ENCODE peak calls at places on chromosomes 5 and 9, in six cellular contexts. Z, G, I, V, S and W are unnamed samples.

GRCh38 chr9:135183538-135184153 is 96.2 kb downstream of the OLFM1 start:
- DNase-seq in Z (no peak), G (no peak), I (no peak), V (no peak), S (peak), W (no peak)

GRCh38 chr9:112056986-112057385 is 118.1 kb downstream of the SUSD1 start:
- DNase-seq in Z (no peak), G (no peak), I (no peak), V (no peak), S (no peak), W (no peak)

GRCh38 chr5:134603059-134603458 is 29.6 kb downstream of the SAR1B start:
- DNase-seq in Z (peak), G (peak), I (no peak), V (no peak), S (peak), W (no peak)

GRCh38 chr5:62506659-62507460 is 71.8 kb upstream of the LRRC70 start:
- DNase-seq in Z (no peak), G (no peak), I (no peak), V (no peak), S (no peak), W (no peak)

GRCh38 chr5:122076669-122077450 is 1.2 kb downstream of the LOX start:
- DNase-seq in Z (peak), G (no peak), I (peak), V (peak), S (peak), W (peak)

GRCh38 chr9:137497921-137498719 is 39.0 kb upstream of the NSMF start:
- DNase-seq in Z (no peak), G (no peak), I (no peak), V (no peak), S (no peak), W (no peak)

GRCh38 chr9:116842658-116843057 is 155.6 kb downstream of the TRIM32 start:
- DNase-seq in Z (peak), G (no peak), I (no peak), V (no peak), S (no peak), W (no peak)

GRCh38 chr5:107314330-107314729 is 356.4 kb downstream of the EFNA5 start:
- DNase-seq in Z (no peak), G (no peak), I (no peak), V (no peak), S (no peak), W (no peak)

GRCh38 chr5:36209664-36210063 is 32.1 kb downstream of the NADK2 start:
- DNase-seq in Z (peak), G (no peak), I (no peak), V (no peak), S (peak), W (no peak)

GRCh38 chr9:129611302-129611800 is 9.6 kb downstream of the C9orf50 start:
- DNase-seq in Z (no peak), G (no peak), I (no peak), V (no peak), S (no peak), W (no peak)

GRCh38 chr5:81125959-81126358 is 107.2 kb upstream of the CKMT2 start:
- DNase-seq in Z (no peak), G (no peak), I (no peak), V (no peak), S (no peak), W (peak)

GRCh38 chr5:151214614-151215545 is 9.0 kb downstream of the CCDC69 start:
- DNase-seq in Z (no peak), G (no peak), I (no peak), V (no peak), S (no peak), W (no peak)

GRCh38 chr9:15909297-15909696 is 356.5 kb downstream of the CCDC171 start:
- DNase-seq in Z (no peak), G (no peak), I (no peak), V (no peak), S (peak), W (no peak)

GRCh38 chr5:169971780-169972179 is 8.5 kb downstream of the INSYN2B start:
- DNase-seq in Z (no peak), G (no peak), I (no peak), V (no peak), S (peak), W (no peak)

GRCh38 chr9:137760426-137760825 is 117.2 kb upstream of the CACNA1B start:
- DNase-seq in Z (no peak), G (no peak), I (no peak), V (no peak), S (peak), W (peak)

GRCh38 chr9:126591083-126591482 is 22.6 kb upstream of the LMX1B start:
- DNase-seq in Z (peak), G (no peak), I (no peak), V (peak), S (no peak), W (no peak)

GRCh38 chr5:113435571-113435970 is 782 bp upstream of the TSSK1B start:
- DNase-seq in Z (no peak), G (no peak), I (no peak), V (no peak), S (no peak), W (no peak)

GRCh38 chr9:69760278-69760610 is 433 bp upstream of the PTAR1 start:
- DNase-seq in Z (no peak), G (no peak), I (no peak), V (no peak), S (no peak), W (no peak)

GRCh38 chr9:13358128-13358527 is 78.6 kb upstream of the MPDZ start:
- DNase-seq in Z (peak), G (no peak), I (no peak), V (no peak), S (peak), W (no peak)

GRCh38 chr9:93826209-93826608 is 128.9 kb downstream of the BARX1 start:
- DNase-seq in Z (no peak), G (no peak), I (no peak), V (peak), S (no peak), W (no peak)

GRCh38 chr9:3513265-3513818 is 12.5 kb downstream of the RFX3 start:
- DNase-seq in Z (no peak), G (no peak), I (no peak), V (no peak), S (no peak), W (no peak)

GRCh38 chr9:137198748-137199276 is 1.7 kb downstream of the TPRN start:
- DNase-seq in Z (no peak), G (no peak), I (no peak), V (no peak), S (no peak), W (no peak)

GRCh38 chr5:103866169-103866568 is 303.6 kb upstream of the NUDT12 start:
- DNase-seq in Z (peak), G (no peak), I (no peak), V (no peak), S (peak), W (no peak)

GRCh38 chr9:127520941-127521918 is 69.9 kb downstream of the LRSAM1 start:
- DNase-seq in Z (peak), G (no peak), I (no peak), V (no peak), S (peak), W (no peak)

GRCh38 chr5:74477761-74478160 is 162.8 kb downstream of the ENC1 start:
- DNase-seq in Z (no peak), G (no peak), I (no peak), V (no peak), S (no peak), W (no peak)
- H3K4me3 ChIP-seq in Z (no peak), G (no peak), I (no peak), V (no peak), S (no peak), W (no peak)

GRCh38 chr5:60944904-60945759 is at the start of the genes ERCC8 and NDUFAF2:
- DNase-seq in Z (peak), G (peak), I (peak), V (peak), S (peak), W (peak)

GRCh38 chr5:60948738-60949137 is 3.7 kb downstream of the NDUFAF2 start:
- DNase-seq in Z (no peak), G (no peak), I (no peak), V (no peak), S (no peak), W (no peak)

GRCh38 chr5:60945760-60946253 is 802 bp downstream of the NDUFAF2 start:
- DNase-seq in Z (peak), G (no peak), I (no peak), V (peak), S (peak), W (no peak)

DNA sequence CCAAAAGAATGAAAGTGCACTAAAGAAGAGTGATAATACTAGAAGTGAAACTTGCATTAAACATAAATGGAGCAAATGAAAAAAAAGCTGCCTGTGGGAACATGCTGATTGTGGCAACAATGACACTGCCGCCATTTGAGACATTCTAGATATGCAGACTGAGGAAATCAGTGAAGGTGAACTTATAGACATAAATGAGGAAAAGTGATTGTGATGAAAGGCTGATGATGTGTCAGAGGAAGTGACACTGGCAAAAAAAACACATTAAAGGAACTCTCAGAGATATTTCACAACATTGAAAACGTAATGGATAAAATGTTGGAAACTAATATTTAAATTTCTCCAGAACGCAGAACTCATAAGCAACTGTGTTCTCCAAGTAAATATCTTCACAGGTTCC is 1.2 kb downstream of the ERCC8 start:
- DNase-seq in Z (peak), G (no peak), I (no peak), V (no peak), S (peak), W (no peak)
- H3K4me3 ChIP-seq in Z (peak), G (peak), I (peak), V (peak), S (peak), W (peak)

GRCh38 chr5:32156635-32157034 is 17.5 kb downstream of the GOLPH3 start:
- DNase-seq in Z (no peak), G (no peak), I (no peak), V (no peak), S (no peak), W (no peak)

GRCh38 chr5:32157078-32157477 is 17.0 kb downstream of the GOLPH3 start:
- DNase-seq in Z (no peak), G (no peak), I (no peak), V (no peak), S (no peak), W (no peak)

GRCh38 chr5:32160228-32160627 is 13.9 kb downstream of the GOLPH3 start:
- DNase-seq in Z (no peak), G (no peak), I (no peak), V (no peak), S (peak), W (no peak)

GRCh38 chr5:32159328-32160072 is 14.6 kb downstream of the GOLPH3 start:
- DNase-seq in Z (no peak), G (no peak), I (no peak), V (no peak), S (no peak), W (no peak)

GRCh38 chr5:32158679-32158975 is 15.5 kb downstream of the GOLPH3 start:
- DNase-seq in Z (no peak), G (no peak), I (no peak), V (no peak), S (no peak), W (no peak)
- H3K4me3 ChIP-seq in Z (no peak), G (no peak), I (no peak), V (no peak), S (no peak), W (peak)

GRCh38 chr9:98323831-98324135 is 68.3 kb upstream of the TBC1D2 start:
- DNase-seq in Z (no peak), G (no peak), I (no peak), V (no peak), S (no peak), W (no peak)
- H3K4me3 ChIP-seq in Z (no peak), G (no peak), I (no peak), V (no peak), S (no peak), W (no peak)

GRCh38 chr5:1382248-1382700 is 37.4 kb upstream of the CLPTM1L start:
- DNase-seq in Z (no peak), G (no peak), I (no peak), V (no peak), S (no peak), W (peak)

GRCh38 chr5:1378866-1379659 is 34.2 kb upstream of the CLPTM1L start:
- DNase-seq in Z (no peak), G (no peak), I (no peak), V (no peak), S (no peak), W (no peak)

GRCh38 chr5:1381370-1382247 is 36.7 kb upstream of the CLPTM1L start:
- DNase-seq in Z (no peak), G (no peak), I (no peak), V (no peak), S (no peak), W (no peak)

GRCh38 chr5:1380910-1381309 is 36.0 kb upstream of the CLPTM1L start:
- DNase-seq in Z (no peak), G (no peak), I (no peak), V (no peak), S (peak), W (no peak)

GRCh38 chr5:1380011-1380817 is 35.3 kb upstream of the CLPTM1L start:
- DNase-seq in Z (no peak), G (no peak), I (peak), V (peak), S (peak), W (peak)
- H3K4me3 ChIP-seq in Z (no peak), G (peak), I (peak), V (peak), S (peak), W (peak)

GRCh38 chr5:39370555-39371366 is 6.5 kb upstream of the C9 start:
- DNase-seq in Z (no peak), G (no peak), I (no peak), V (no peak), S (peak), W (no peak)
- H3K4me3 ChIP-seq in Z (no peak), G (no peak), I (no peak), V (no peak), S (no peak), W (no peak)

DNA sequence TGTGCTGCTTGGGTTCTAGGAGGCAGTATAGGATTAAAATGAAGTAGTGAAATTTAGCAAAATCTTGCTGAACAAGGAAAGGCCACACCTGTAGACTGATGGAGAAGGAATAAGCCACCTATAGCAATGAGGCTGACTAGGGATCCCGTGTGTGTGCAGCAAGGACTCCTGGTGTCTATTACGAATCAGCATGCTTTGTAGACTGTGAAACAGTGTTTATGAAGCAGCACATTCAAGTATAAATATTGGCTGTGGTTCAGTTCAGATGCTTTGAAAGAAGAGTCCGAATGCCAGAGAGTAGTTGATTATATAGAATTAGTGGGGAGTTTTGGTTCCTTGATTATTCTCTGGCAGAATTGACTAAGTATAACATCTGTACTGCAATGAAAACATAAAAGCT is 41.8 kb downstream of the CAST start:
- DNase-seq in Z (no peak), G (no peak), I (no peak), V (no peak), S (peak), W (no peak)
- H3K4me3 ChIP-seq in Z (no peak), G (peak), I (peak), V (no peak), S (peak), W (peak)

GRCh38 chr9:37902131-37902530 is 1.8 kb downstream of the SLC25A51 start:
- DNase-seq in Z (no peak), G (no peak), I (no peak), V (no peak), S (no peak), W (no peak)
- H3K4me3 ChIP-seq in Z (peak), G (peak), I (no peak), V (no peak), S (peak), W (peak)

DNA sequence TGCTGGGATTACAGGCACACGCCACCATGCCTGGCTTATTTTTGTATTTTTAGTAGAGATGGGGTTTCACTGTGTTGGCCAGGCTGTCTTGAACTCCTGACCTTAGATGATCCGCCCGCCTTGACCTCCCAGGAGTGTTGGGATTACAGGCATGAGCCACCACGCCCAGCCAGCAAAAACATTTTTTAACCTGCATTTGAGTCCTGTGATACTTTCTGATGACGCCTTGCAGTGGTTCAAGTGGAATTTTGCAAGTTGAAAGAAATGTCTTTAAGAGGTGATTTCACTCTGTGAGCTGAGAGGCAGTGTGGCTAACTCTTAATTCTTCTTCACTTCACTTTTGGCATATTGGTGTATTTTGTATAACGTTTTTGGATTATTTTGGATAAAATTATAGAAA is 9.1 kb downstream of the ANP32B start:
- DNase-seq in Z (no peak), G (no peak), I (no peak), V (no peak), S (no peak), W (no peak)
- H3K4me3 ChIP-seq in Z (no peak), G (no peak), I (no peak), V (no peak), S (no peak), W (no peak)